ENCODE peak calls at places on chromosome 7, in seven cellular contexts. I is body of pancreas, M is lower leg skin, G is choroid plexus epithelial cell, A is left lung, F is B cell, E is mammary epithelial cell. P is an unnamed sample.

GRCh38 chr7:143362126-143362961 is at the start of gene FAM131B:
- DNase-seq in I (no peak), M (no peak), G (no peak), A (peak), F (peak), E (no peak), P (no peak)

GRCh38 chr7:154587812-154588211 is 415.1 kb downstream of the PAXIP1 start:
- DNase-seq in I (no peak), M (no peak), G (no peak), A (no peak), F (no peak), E (no peak), P (no peak)

GRCh38 chr7:21355406-21355874 is 72.4 kb upstream of the SP4 start:
- DNase-seq in I (no peak), M (no peak), G (no peak), A (no peak), F (peak), E (no peak), P (peak)

GRCh38 chr7:44379366-44380178 is 54.2 kb upstream of the CAMK2B start:
- DNase-seq in I (no peak), M (peak), G (peak), A (peak), F (no peak), E (peak), P (no peak)

GRCh38 chr7:82714883-82715282 is 271.3 kb upstream of the CACNA2D1 start:
- DNase-seq in I (no peak), M (no peak), G (peak), A (no peak), F (no peak), E (no peak), P (no peak)

GRCh38 chr7:5143935-5144903 is 45.8 kb upstream of the WIPI2 start:
- DNase-seq in I (peak), M (no peak), G (peak), A (peak), F (peak), E (peak), P (peak)

GRCh38 chr7:154186811-154187210 is 134.6 kb downstream of the DPP6 start:
- DNase-seq in I (no peak), M (no peak), G (no peak), A (no peak), F (no peak), E (no peak), P (no peak)

GRCh38 chr7:3206771-3207191 is 94.3 kb upstream of the SDK1 start:
- DNase-seq in I (no peak), M (no peak), G (no peak), A (no peak), F (no peak), E (no peak), P (no peak)

GRCh38 chr7:149719912-149720335 is 53.5 kb downstream of the ZNF467 start:
- DNase-seq in I (no peak), M (no peak), G (no peak), A (peak), F (no peak), E (no peak), P (no peak)

GRCh38 chr7:134730359-134730758 is 49.1 kb upstream of the CALD1 start:
- DNase-seq in I (no peak), M (no peak), G (no peak), A (no peak), F (no peak), E (no peak), P (no peak)

GRCh38 chr7:27147211-27148030 is at the start of gene HOXA6:
- DNase-seq in I (peak), M (peak), G (no peak), A (peak), F (peak), E (peak), P (no peak)

GRCh38 chr7:31692451-31692850 is 5.4 kb downstream of the PPP1R17 start:
- DNase-seq in I (no peak), M (no peak), G (no peak), A (no peak), F (no peak), E (no peak), P (no peak)

GRCh38 chr7:48781783-48782182 is 142.6 kb upstream of the CDC14C start:
- DNase-seq in I (no peak), M (no peak), G (no peak), A (no peak), F (no peak), E (peak), P (no peak)

GRCh38 chr7:47226688-47227087 is 355.2 kb downstream of the TNS3 start:
- DNase-seq in I (no peak), M (no peak), G (no peak), A (no peak), F (no peak), E (no peak), P (no peak)

DNA sequence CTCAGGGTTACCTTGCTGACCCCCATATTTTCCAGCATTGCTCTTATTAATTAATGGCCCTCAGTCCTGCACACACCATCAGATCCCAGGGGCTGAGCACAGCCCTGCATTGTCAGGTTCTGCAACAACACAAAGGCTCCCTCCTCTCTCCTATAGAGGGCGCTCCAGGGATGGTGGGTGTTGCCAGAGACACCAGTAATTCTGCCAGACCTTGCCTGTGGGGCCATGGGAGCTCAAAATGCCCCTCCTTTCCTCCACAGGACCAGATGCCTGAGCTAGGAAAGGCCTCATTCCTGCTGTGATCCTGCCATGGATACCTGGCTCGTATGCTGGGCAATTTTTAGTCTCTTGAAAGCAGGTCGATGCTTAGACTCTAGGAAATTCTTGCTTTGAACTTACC is 42.8 kb upstream of the PRSS58 start:
- DNase-seq in I (no peak), M (no peak), G (no peak), A (no peak), F (no peak), E (no peak), P (no peak)
- TF ChIP-seq CTCF in I (no peak), M (no peak), G (peak), A (no peak), F (no peak), E (peak), P (peak)

DNA sequence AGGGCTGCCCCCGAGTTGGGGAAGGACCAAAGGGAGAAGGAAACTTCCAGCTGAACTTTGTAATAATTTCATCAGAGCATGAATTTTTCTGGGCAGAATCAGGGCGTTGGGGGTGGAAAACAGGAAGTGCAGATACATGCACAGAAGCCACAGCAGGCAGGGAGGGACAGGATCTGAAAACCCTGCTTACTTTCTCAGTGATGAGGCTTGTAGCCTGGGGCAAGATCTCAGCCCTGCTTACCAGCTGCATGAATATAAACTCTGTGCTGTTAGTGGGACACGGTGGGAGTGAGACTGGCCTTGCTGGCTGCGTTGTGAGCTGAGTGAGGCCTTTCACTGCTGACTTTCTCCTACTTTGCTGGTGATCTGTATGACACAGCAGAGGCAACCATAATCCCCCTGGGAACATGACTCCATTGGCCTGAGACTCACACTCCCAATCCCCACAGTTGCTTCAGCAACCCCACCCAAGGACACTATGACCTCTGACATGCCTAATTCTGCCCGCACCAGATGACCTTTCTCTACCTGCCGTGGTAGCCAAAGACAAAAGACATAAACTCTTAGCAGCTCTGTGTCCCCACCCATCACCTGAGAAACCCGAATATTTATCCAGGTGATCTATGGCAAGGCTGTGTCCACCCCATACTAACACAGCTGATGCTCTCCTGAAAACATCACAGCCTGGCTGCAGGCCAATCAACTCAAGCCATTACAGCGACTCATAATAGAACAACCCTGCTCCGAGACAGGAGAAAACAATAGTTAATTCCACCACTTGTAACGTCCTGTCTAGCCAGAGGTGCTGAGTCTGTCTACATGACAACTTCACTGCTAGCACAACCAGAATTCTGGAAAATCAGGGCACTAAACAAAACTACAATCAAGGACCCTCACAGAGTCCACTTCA is 190.7 kb upstream of the CHRM2 start:
- DNase-seq in I (no peak), M (no peak), G (peak), A (peak), F (no peak), E (peak), P (no peak)
- TF ChIP-seq CTCF in I (no peak), M (no peak), G (no peak), A (no peak), F (no peak), E (no peak), P (no peak)

DNA sequence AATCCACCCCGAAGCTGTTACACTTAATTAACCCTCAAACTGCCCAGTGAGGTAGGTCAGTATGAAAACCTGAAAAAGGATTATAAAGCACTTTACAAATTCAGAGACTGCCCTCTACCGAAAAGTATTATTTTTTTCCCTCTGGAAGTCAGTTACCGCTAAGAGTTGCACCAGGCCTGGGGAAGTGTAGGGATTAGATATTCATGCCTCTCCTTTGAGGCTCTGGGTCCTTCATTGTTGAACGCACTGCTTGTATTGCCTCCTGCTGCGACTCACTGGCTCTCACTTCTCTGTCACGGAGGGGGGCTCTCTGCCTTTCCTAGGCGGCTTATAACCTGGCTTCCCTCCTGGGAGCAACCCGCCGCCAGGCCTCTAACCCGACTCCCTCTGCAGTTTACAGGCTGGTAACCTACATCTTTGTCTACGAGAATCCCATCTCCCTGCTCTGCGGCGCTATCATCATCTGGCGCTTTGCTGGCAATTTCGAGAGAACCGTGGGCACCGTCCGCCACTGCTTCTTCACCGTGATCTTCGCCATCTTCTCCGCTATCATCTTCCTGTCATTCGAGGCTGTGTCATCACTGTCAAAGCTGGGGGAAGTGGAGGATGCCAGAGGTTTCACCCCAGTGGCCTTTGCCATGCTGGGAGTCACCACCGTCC is 2.7 kb downstream of the RHBDD2 start:
- DNase-seq in I (no peak), M (no peak), G (peak), A (no peak), F (no peak), E (no peak), P (no peak)
- TF ChIP-seq CTCF in I (no peak), M (no peak), G (peak), A (no peak), F (no peak), E (no peak), P (no peak)

DNA sequence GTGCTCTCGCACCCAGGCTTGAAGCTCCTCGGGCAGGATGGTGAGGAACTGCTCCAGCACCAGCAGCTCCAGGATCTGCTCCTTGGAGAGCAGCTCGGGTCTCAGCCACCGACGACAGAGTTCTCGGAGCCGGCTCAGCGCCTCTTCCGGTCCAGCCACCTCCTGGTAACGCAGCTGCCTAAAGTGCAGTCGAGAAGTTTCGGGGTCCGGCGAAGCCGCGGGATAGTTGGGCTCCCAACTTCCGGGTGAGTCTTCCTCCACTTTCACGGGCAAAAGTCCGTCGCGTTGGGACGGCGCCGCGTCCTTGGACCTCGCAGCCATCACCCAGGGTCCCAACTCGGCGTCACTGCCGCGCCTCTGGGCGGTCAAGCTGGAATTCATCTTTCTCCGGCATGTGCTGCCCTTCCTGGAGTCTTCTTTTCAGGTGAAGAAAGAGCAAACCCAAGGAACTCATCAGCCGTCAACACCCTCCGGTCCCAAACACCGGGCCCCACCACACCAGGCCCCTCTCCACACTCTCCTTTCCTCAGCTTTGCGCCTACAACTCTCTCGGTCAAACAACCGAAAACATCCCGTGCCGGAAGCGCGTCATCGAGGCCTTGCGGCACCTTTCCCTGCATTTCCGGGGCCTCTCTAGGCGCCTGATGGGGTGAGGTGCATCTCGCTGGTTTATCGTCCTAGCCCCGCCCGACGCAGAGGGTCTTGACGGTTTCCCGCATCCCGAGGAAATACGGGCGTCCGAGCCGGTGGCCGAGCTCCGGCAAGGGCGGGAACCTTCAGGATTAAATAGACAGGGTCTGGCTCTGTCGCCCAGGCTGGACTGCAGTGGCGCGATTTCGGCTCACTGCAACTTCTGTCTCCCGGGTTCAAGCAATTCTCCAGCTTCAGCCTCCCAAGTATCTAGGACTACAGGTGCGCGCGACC is at the start of gene ZNF394:
- DNase-seq in I (peak), M (peak), G (peak), A (peak), F (peak), E (peak), P (peak)
- TF ChIP-seq CTCF in I (no peak), M (no peak), G (no peak), A (no peak), F (peak), E (peak), P (no peak)

GRCh38 chr7:102451371-102452054 is 13.2 kb downstream of the ALKBH4 start:
- DNase-seq in I (no peak), M (no peak), G (no peak), A (no peak), F (peak), E (peak), P (no peak)
- TF ChIP-seq CTCF in I (no peak), M (no peak), G (no peak), A (no peak), F (no peak), E (peak), P (no peak)

DNA sequence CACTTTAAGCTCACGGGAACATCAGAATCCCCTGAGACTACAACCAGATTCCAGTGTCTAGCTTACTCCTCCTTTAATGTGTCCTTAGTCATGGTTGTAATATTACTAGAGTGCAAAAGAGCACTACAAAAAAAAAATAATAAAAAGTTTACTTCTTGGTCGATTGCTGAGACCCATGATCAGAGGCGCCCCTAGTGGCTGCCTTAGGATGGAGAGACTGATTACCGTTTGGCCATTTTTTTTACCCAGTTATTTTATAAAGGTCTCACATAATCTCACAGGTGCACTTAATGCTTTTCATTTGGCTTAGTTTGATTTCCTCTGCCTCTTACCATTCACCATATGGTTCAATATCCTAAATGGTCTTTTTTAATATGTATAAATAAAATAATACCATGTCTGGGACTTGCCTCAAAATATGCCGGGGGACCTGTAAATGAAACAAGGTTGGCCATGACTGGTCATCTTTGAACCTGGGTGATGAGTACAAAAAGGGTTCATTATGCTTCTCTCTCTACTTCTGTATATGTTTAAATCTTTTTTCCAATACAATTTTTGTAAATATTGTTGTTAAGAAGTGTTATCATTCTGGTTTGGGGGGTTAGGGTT is 331.5 kb upstream of the NFE2L3 start:
- DNase-seq in I (peak), M (no peak), G (peak), A (no peak), F (no peak), E (no peak), P (no peak)
- TF ChIP-seq CTCF in I (peak), M (no peak), G (peak), A (peak), F (peak), E (peak), P (peak)

GRCh38 chr7:155593455-155594162 is 47.2 kb upstream of the CNPY1 start:
- DNase-seq in I (no peak), M (no peak), G (no peak), A (no peak), F (no peak), E (no peak), P (no peak)
- TF ChIP-seq CTCF in I (no peak), M (no peak), G (no peak), A (no peak), F (no peak), E (no peak), P (no peak)

DNA sequence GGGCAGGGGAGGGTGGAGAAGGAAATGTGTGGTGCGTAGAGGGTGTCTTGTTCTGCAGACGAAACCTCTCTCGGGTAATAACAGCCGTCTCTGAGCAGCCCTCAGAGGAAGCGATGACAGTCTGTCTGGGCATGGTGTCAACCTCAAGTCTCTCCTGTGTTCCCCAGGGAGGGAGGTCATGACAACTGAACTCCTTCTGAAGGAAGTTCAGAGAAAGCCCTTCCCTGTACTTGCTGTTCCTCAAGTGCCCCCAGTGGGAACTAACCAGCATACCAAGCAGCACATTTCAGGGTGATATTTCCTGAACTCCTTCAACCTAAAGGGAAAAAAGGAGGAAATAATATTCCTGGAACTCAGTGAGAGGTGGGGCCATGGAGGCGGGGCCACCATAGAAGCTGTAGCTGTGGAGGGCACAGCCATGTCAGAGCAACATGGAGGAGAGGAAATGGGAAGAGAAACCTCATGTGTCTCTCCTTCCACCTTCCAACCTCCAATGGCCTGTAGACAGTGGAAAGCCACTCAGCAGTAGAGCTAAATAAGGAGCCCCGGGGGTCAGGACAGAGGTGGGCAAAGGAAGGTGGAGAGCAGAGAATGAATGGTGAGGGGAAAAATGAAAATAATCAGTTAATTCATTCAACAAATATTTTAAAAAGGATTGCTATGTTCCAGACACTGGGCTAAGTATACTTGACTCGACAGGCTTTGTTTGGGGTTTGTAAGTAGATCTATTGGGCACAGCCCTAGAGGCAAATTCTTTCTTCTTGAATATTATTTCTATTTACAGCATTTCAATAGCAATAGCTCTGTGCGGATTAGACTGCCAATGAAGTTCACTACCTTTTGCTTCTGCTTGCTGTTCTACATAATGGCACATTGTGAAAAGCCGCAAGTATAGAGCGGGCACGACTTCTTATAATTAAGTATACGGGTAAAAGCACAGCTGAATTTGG is 61.0 kb upstream of the AOAH start:
- DNase-seq in I (peak), M (peak), G (peak), A (no peak), F (peak), E (peak), P (peak)
- TF ChIP-seq CTCF in I (no peak), M (no peak), G (no peak), A (no peak), F (peak), E (no peak), P (no peak)

P was measured in GM06990.